ENCODE peak calls at places on chromosome 2, in five cellular contexts. E is AG04450, U is DND-41, R is transverse colon, Z is SK-N-SH. M is an unnamed sample.

GRCh38 chr2:121791801-121792221 is 36.4 kb downstream of the TSN start:
- DNase-seq in E (no peak), R (no peak), Z (no peak), U (no peak), M (no peak)

GRCh38 chr2:239468491-239469017 is 67.7 kb upstream of the HDAC4 start:
- DNase-seq in U (no peak), R (no peak), Z (no peak), E (no peak), M (no peak)

GRCh38 chr2:9262671-9263171 is 56.1 kb downstream of the ASAP2 start:
- DNase-seq in E (no peak), R (no peak), U (no peak), Z (peak), M (no peak)

GRCh38 chr2:196239622-196240587 is 68.5 kb upstream of the STK17B start:
- DNase-seq in Z (no peak), E (no peak), U (peak), R (peak), M (no peak)

GRCh38 chr2:109320195-109320935 is 191.4 kb downstream of the SH3RF3 start:
- DNase-seq in U (peak), E (no peak), Z (no peak), R (no peak), M (no peak)

GRCh38 chr2:166360426-166360825 is 15.3 kb downstream of the SCN9A start:
- DNase-seq in Z (no peak), R (no peak), E (no peak), U (no peak), M (no peak)

GRCh38 chr2:5692561-5693287 is 540 bp downstream of the SOX11 start:
- DNase-seq in Z (peak), U (no peak), R (no peak), E (no peak), M (no peak)

GRCh38 chr2:111946294-111947114 is 48.1 kb downstream of the MERTK start:
- DNase-seq in Z (no peak), U (no peak), R (peak), E (peak), M (peak)

GRCh38 chr2:150125188-150125587 is 362.3 kb downstream of the RND3 start:
- DNase-seq in R (no peak), U (no peak), E (no peak), Z (no peak), M (no peak)

GRCh38 chr2:238082858-238083257 is 17.3 kb upstream of the ESPNL start:
- DNase-seq in Z (no peak), R (no peak), E (no peak), U (no peak), M (no peak)

GRCh38 chr2:19955544-19956422 is 34.1 kb downstream of the WDR35 start:
- DNase-seq in Z (peak), U (peak), E (peak), R (peak), M (peak)

GRCh38 chr2:232880764-232881351 is 10.8 kb downstream of the SNORC start:
- DNase-seq in R (no peak), U (no peak), E (no peak), Z (peak), M (no peak)

GRCh38 chr2:1642066-1642861 is 102.1 kb downstream of the PXDN start:
- DNase-seq in R (no peak), E (no peak), U (no peak), Z (no peak), M (no peak)

GRCh38 chr2:148528356-148529064 is 116.0 kb upstream of the EPC2 start:
- DNase-seq in E (no peak), U (peak), Z (no peak), R (no peak), M (no peak)

GRCh38 chr2:168166902-168167510 is 80.4 kb downstream of the STK39 start:
- DNase-seq in Z (no peak), R (no peak), U (no peak), E (no peak), M (peak)

GRCh38 chr2:45992021-45992745 is 305.0 kb upstream of the EPAS1 start:
- DNase-seq in E (no peak), Z (no peak), R (peak), U (no peak), M (no peak)
- H3K4me3 ChIP-seq in E (no peak), Z (no peak), R (no peak), U (no peak), M (no peak)

DNA sequence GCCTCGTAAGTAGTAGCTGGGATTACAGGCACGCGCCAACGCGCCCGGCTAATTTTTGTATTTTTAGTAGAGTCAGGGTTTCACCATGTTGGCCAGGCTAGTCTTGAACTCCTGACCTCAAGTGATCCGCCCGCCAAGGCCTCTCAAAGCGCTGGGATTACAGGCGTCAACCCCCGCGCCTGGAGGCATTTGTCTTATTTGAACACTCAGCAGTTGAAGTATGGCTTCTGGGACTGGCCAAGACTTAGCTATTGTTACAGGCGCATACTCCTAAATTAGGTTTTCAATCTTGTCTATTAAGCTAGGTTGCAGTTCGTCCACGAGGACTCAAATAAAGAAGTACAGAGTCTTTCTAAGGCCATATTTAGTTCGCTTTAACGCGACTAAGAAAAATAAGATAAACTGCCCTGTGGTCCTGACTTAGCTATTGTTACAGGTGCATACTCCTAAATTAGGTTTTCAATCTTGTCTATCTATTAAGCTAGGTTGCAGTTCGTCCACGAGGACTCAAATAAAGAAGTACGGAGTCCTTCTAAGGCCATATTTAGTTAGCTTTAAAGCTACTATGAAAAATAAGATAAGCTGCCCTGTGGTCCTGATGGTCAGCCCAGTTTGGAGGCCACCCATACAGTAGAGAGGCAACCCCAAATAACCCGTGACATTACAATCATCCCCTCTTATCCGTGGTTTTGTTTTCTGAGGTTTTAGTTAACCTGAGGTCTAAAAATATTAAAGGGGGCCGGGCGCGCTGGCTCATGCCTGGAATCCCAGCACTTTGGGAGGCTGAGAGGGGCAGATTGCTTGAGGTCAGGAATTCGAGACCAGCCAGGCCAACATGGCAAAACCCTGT is 20.8 kb upstream of the MTA3 start:
- DNase-seq in R (no peak), E (no peak), U (no peak), Z (no peak), M (no peak)
- H3K4me3 ChIP-seq in R (no peak), E (no peak), U (no peak), Z (no peak), M (no peak)

GRCh38 chr2:41933585-41934322 is 114.1 kb upstream of the PKDCC start:
- DNase-seq in U (no peak), Z (no peak), R (no peak), E (peak), M (peak)
- H3K4me3 ChIP-seq in U (no peak), Z (no peak), R (no peak), E (peak), M (no peak)

DNA sequence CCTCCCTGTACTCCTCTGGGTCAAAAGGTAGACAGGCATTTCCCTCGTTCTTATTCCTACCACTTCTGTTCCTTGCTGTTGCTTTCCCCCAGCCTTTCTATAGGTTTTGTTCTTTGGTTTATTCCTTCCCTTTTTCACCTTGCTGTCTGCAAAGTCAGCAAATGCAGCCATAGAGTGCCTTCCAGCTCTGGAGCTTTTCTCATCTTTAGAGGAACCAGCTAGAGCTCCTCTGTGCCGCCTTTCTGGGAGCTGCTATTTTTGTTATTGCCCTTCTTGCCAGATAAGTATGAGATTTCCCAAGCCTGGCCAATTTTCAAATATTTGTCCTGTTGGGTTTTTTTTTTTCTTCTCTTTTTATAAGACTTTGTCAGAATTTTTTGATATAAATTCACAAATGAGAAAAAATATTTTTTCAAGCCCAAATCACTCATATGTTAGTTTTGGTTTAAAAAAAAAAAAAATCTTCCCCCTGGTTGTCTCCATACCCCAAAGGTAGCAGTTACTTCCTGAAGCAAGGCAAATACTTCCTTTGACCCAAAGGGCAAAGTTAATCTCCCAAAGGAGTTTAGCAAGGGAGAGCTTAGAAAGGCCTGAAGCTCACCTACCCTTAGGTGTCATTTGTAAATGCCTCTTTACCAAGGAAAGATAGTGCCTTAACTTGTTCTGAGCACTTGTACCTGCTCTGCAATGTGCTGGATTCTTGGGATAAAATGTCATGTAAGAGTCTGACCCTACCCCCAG is 5.1 kb upstream of the TTC27 start:
- DNase-seq in U (no peak), R (no peak), E (no peak), Z (no peak), M (no peak)
- H3K4me3 ChIP-seq in U (no peak), R (no peak), E (no peak), Z (no peak), M (no peak)

DNA sequence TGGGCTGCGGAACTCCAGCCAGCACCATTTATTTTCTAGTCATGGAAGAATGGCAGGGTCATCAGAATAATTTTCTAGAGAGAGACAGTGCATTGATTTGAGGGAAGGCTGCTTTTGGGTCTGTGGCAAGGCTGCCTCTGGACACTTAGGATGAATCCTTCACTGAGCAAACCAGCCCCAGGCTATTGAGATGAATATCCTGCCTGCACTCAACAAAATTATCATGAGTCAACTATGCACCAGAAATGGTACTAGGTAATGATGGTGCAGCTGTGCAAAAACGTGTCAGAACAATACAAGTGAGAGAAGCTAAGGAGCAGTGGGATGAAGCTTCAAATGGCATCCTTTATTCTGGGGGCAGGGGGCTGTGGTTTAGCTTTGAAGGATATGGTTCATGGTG is 115.8 kb downstream of the SPHKAP start:
- DNase-seq in U (no peak), E (no peak), Z (no peak), R (no peak), M (no peak)
- H3K4me3 ChIP-seq in U (no peak), E (no peak), Z (no peak), R (no peak), M (no peak)

DNA sequence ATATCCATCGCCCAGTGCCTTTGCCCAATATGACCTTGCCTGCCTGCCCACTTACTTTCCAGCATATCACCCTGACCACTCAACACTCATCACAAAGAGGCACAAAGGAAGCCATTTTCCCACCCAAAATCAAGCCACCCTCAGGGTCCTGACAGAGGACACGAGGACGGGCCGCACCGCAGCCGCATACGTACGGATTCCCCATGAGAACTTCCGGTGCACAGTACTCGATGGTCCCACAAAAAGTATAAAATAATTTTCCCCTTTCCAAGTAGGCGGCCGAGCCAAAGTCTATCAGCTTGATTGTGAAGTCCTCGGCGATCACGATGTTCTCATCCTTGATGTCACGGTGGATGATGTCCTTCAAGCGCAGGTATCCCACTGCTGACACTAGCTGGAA is 10.0 kb upstream of the MTERF4 start:
- DNase-seq in R (no peak), E (no peak), U (no peak), Z (no peak), M (no peak)
- H3K4me3 ChIP-seq in R (no peak), E (no peak), U (no peak), Z (no peak), M (no peak)

DNA sequence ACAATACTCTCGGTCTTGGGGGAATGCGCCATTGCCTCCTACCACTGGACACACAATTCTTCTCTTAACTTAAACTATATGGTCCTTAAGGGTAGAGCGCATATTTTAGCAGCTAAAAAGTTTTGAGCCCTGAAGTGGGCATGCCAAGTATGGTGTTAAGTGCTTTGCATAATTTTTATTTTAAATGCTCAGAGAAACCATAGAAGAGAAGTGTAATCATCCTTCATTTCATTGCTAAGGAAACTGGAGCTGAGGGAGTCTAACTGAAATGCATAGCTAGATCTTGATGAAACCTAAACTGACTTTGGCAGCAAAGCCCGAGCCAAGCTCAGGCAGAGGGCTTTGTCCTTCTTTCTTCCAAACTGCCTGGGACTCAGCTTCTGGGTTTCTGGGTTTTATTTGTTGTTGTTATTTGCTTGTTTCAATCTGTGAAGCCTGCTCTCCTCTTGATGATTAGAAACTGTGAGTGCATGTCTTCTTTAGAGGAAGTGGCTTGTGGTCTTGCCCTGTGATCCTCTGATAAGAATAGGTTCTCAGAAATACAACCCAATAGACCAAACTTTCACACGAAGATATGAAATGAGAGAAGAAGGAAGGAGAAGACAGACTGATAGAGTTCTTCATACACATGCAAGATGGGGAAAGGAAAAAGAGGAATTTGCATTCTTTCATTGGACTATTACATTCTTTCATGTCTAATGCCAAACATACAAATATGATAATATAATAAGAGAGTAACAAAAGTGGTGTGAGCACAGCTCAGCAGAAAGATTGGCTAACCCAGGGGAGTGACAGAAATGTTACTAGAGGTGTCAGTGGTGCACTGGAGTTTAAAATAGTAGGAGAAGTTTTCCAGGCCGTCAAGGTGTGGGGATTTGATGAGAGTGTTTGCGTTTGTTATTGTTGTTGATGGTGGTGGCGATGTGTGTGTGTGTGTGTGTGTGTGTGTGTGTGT is 7.5 kb upstream of the RNF144A start:
- DNase-seq in R (no peak), U (peak), E (no peak), Z (no peak), M (no peak)
- H3K4me3 ChIP-seq in R (no peak), U (no peak), E (no peak), Z (no peak), M (no peak)

DNA sequence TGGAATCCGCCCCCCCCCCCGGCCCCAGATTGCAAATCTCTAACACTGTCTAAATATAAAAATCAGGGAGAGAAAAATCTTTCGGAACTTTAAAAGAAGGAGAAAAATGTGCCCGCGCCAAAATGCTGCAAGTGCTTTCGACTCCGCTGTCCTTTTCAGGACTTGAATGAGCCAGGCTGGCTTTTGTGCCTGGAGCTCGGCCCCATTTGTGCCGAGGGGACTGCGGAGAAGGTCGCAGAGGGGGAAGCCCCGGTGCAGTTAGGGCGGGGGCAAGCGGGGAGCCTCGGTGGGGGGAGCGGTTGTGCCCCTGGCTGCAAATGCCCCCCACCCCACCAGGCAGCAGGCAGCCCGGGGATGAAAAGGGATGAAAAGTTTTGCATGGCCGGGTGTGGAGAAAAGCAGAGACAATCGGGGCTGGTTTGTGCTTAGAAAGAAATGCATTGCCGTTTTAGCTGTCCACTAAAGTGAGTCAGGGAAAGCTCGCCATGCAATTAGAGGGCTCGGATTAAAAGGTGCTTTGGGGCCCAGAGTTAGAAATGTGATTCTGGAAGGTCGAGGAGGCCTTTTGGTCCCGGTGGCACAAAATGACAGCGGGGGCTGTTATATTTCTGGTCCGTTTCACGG is 1.6 kb downstream of the INHBB start:
- DNase-seq in R (no peak), U (no peak), E (no peak), Z (no peak), M (no peak)
- H3K4me3 ChIP-seq in R (no peak), U (no peak), E (no peak), Z (no peak), M (no peak)

DNA sequence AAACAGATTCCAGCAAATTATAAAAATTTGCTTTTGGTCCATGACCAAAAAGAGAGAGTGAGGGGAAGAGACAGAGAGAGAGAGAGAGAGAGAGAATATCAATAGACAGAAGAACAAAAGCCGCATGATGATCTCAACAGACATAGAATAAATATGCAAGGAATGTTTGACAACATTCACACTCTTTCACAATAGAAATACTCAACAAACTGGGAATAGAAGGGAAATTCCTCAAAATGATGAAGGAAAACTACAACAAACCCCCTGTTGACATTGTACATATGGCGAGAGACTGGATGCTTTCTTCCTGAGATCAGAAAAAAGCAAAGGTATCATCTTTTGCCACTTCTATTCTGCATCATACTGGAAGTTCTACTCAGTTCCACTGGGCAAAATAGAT is 309.7 kb downstream of the RAD51AP2 start:
- DNase-seq in Z (no peak), U (no peak), R (no peak), E (no peak), M (no peak)
- H3K4me3 ChIP-seq in Z (no peak), U (no peak), R (no peak), E (no peak), M (no peak)

DNA sequence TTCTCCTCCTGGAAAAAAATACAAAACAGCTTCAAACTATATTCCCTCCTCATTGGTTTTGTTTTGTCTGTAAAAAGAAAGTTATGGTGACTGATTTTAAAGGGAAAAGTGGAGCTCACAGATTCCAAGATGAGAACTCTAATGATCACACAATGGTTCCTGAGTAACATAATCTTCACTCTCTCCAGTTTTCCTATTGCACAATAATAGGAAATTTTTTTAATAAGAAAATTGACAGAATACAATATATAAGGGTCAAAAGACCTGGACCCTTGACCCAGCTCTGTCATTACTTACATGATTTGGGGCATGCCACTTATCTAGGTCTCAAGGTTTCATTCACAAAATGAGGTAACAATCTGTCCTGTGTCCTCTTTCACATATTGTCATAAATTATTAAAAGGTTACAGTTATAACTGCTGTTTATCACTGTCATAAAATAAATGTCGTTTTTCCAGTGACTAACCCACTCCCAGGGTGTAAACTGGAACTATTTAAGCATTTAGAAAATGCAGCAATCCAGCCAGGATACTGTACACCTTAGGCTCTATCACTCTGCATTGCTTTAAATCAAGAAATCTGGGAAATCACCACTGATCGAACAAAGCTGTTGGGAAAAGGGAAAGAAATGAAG is 4.1 kb downstream of the MGAT4A start:
- DNase-seq in U (no peak), Z (no peak), E (no peak), R (no peak), M (no peak)
- H3K4me3 ChIP-seq in U (no peak), Z (no peak), E (no peak), R (peak), M (no peak)